ENCODE peak calls at places on chromosomes 2 and 18, in ten cellular contexts. J, V, B, N, C, Z, P, Q, Y and U are unnamed samples.

GRCh38 chr2:128289439-128289838 is 29.2 kb downstream of the HS6ST1 start:
- DNase-seq in Y (no peak), P (peak; percentile 43), C (peak; percentile 26), V (no peak), Z (no peak), Q (peak; percentile 59), J (no peak), N (peak; percentile 29), B (peak; percentile 19), U (no peak)

GRCh38 chr2:130373808-130374365 is 18.0 kb downstream of the PTPN18 start:
- DNase-seq in N (no peak), P (no peak), J (no peak), B (no peak), Q (no peak), V (no peak), C (no peak), Y (no peak), Z (no peak), U (no peak)

GRCh38 chr2:176535480-176536113 is 266.4 kb downstream of the MTX2 start:
- DNase-seq in P (no peak), C (no peak), Z (no peak), Y (no peak), J (peak; percentile 67), V (no peak), B (no peak), Q (no peak), N (no peak), U (no peak)

GRCh38 chr18:57347784-57348183 is 4.6 kb upstream of the ST8SIA3 start:
- DNase-seq in N (no peak), J (no peak), Z (no peak), Q (no peak), P (no peak), V (no peak), Y (no peak), C (no peak), B (no peak), U (no peak)

GRCh38 chr2:241163601-241164118 is 13.4 kb downstream of the PPP1R7 start:
- DNase-seq in N (no peak), P (peak; percentile 7), Y (no peak), V (no peak), J (no peak), Q (no peak), B (no peak), Z (no peak), C (peak; percentile 86), U (no peak)

GRCh38 chr18:23494992-23495391 is 8.3 kb upstream of the RMC1 start:
- DNase-seq in N (no peak), Z (no peak), C (no peak), Q (no peak), B (no peak), Y (no peak), J (no peak), V (no peak), P (no peak), U (no peak)

GRCh38 chr2:149094217-149095015 is 55.9 kb downstream of the LYPD6B start:
- DNase-seq in Q (no peak), P (no peak), Z (peak; percentile 98), J (peak; percentile 86), C (peak; percentile 78), N (no peak), Y (no peak), B (no peak), V (no peak), U (no peak)

GRCh38 chr2:134764164-134764563 is 45.4 kb upstream of the TMEM163 start:
- DNase-seq in N (no peak), P (no peak), C (no peak), Y (no peak), Q (no peak), J (peak; percentile 40), B (no peak), V (no peak), Z (no peak), U (no peak)

GRCh38 chr2:21175895-21176646 is 52.3 kb downstream of the TDRD15 start:
- DNase-seq in Y (no peak), V (peak; percentile 18), N (no peak), P (no peak), J (no peak), B (no peak), C (no peak), Q (peak; percentile 32), Z (no peak), U (peak; percentile 30)

GRCh38 chr2:143482761-143483160 is 353.5 kb downstream of the ARHGAP15 start:
- DNase-seq in Y (no peak), B (no peak), N (no peak), P (no peak), J (peak; percentile 18), V (no peak), Q (no peak), C (no peak), Z (peak; percentile 12), U (no peak)

GRCh38 chr2:20650412-20650879 is 452 bp downstream of the HS1BP3 start:
- DNase-seq in J (peak; percentile 38), Y (no peak), Q (peak; percentile 73), C (no peak), B (no peak), N (no peak), P (peak; percentile 75), Z (peak; percentile 41), V (peak; percentile 38), U (peak; percentile 58)

GRCh38 chr2:98936133-98936916 is at the start of gene CRACDL:
- DNase-seq in V (no peak), Z (no peak), J (peak; percentile 44), C (no peak), Q (peak; percentile 69), P (no peak), N (no peak), Y (no peak), B (no peak), U (peak; percentile 59)

GRCh38 chr2:98935777-98936132 is 270 bp downstream of the CRACDL start:
- DNase-seq in C (no peak), J (no peak), V (no peak), P (no peak), Y (no peak), N (no peak), B (no peak), Q (no peak), Z (no peak), U (no peak)

GRCh38 chr2:98932778-98933343 is 3.2 kb downstream of the CRACDL start:
- DNase-seq in J (no peak), P (no peak), B (no peak), Q (no peak), V (no peak), Y (no peak), Z (no peak), C (no peak), N (no peak), U (no peak)

GRCh38 chr2:98936917-98937351 is 909 bp upstream of the CRACDL start:
- DNase-seq in V (no peak), Z (no peak), C (no peak), N (no peak), J (no peak), P (no peak), Y (no peak), Q (peak; percentile 65), B (no peak), U (no peak)

GRCh38 chr2:98935111-98935770 is 784 bp downstream of the CRACDL start:
- DNase-seq in Z (no peak), B (no peak), C (no peak), Q (peak; percentile 33), Y (no peak), P (no peak), J (no peak), V (no peak), N (no peak), U (no peak)
- H3K4me3 ChIP-seq in Z (no peak overlapping the region), B (peak overlapping the region; percentile 16), C (no peak overlapping the region), Q (peak overlapping the region; percentile 66), Y (peak overlapping the region; percentile 54), P (peak overlapping the region; percentile 60), J (no peak overlapping the region), V (no peak overlapping the region), N (peak overlapping the region; percentile 61), U (peak overlapping the region; percentile 33)

GRCh38 chr2:6810961-6811360 is 54.7 kb downstream of the CMPK2 start:
- DNase-seq in P (no peak), Z (no peak), Y (no peak), N (no peak), B (no peak), J (no peak), V (no peak), C (no peak), Q (no peak), U (no peak)

GRCh38 chr2:6814869-6815268 is 50.8 kb downstream of the CMPK2 start:
- DNase-seq in Q (no peak), N (no peak), Y (no peak), P (no peak), Z (no peak), V (no peak), B (no peak), C (no peak), J (no peak), U (no peak)

GRCh38 chr2:6812857-6813530 is 52.7 kb downstream of the CMPK2 start:
- DNase-seq in Z (no peak), B (no peak), P (no peak), N (no peak), Q (peak; percentile 43), Y (no peak), V (no peak), C (no peak), J (no peak), U (no peak)

GRCh38 chr2:6813573-6813972 is 52.1 kb downstream of the CMPK2 start:
- DNase-seq in P (no peak), C (no peak), J (no peak), Z (no peak), Q (no peak), N (no peak), B (no peak), Y (no peak), V (no peak), U (no peak)

GRCh38 chr2:6814312-6814711 is 51.4 kb downstream of the CMPK2 start:
- DNase-seq in V (no peak), J (no peak), Z (no peak), N (no peak), B (no peak), P (no peak), Q (no peak), Y (no peak), C (no peak), U (no peak)
- H3K4me3 ChIP-seq in V (no peak overlapping the region), J (no peak overlapping the region), Z (no peak overlapping the region), N (no peak overlapping the region), B (no peak overlapping the region), P (no peak overlapping the region), Q (no peak overlapping the region), Y (no peak overlapping the region), C (no peak overlapping the region), U (no peak overlapping the region)

GRCh38 chr2:226916662-226917061 is 80.8 kb downstream of the RHBDD1 start:
- DNase-seq in J (no peak), B (no peak), N (no peak), P (no peak), Q (no peak), V (no peak), Z (no peak), Y (no peak), C (no peak), U (no peak)
- H3K4me3 ChIP-seq in J (no peak overlapping the region), B (no peak overlapping the region), N (no peak overlapping the region), P (no peak overlapping the region), Q (no peak overlapping the region), V (no peak overlapping the region), Z (no peak overlapping the region), Y (no peak overlapping the region), C (no peak overlapping the region), U (no peak overlapping the region)

DNA sequence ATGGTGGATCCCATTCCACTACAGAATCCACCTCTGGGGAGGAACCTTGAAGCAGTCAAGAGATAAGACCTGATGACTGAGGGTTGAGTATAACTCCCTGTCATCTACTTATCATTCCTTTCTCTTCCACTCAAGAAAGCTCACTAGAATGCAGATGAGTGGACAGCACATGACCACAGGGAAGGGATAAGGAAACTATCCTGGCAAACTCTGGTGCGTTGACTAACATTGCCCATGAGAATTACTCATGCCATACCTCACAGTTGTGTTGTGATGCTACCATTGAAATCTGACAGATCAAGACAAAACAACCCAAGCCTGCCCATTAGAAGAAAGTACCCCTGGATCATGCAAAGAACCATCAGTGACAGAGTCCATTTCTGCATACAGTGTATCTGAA is 26.5 kb downstream of the SLC16A14 start:
- DNase-seq in B (no peak), V (no peak), C (no peak), Z (no peak), P (no peak), Y (no peak), J (peak; percentile 9), N (no peak), Q (no peak), U (no peak)
- H3K4me3 ChIP-seq in B (no peak overlapping the region), V (no peak overlapping the region), C (no peak overlapping the region), Z (no peak overlapping the region), P (no peak overlapping the region), Y (no peak overlapping the region), J (no peak overlapping the region), N (no peak overlapping the region), Q (no peak overlapping the region), U (no peak overlapping the region)